ENCODE peak calls at places on chromosome 14, in seven cellular contexts. U is NCI-H1105 treated with DMSO at 0.1 percent for 48 hours; J is HS-27A; E is anterior cingulate cortex; Q is stimulated activated CD4-positive, alpha-beta T cell treated with anti-CD3 and anti-CD28 coated beads, TNF-alpha, amount 100 ng/mL, for 1 hour; K is CD8-positive, alpha-beta T cell; F is activated CD4-positive, alpha-beta T cell treated with anti-CD3 and anti-CD28 coated beads for 48 hours. S is an unnamed sample.

GRCh38 chr14:55773297-55773696 is 193.3 kb downstream of the KTN1 start:
- DNase-seq in U (no peak), J (no peak), E (no peak), Q (no peak), K (no peak), F (no peak), S (no peak)

GRCh38 chr14:50039734-50040400 is 76.5 kb downstream of the VCPKMT start:
- DNase-seq in U (no peak), J (no peak), E (no peak), Q (no peak), K (no peak), F (peak), S (no peak)

GRCh38 chr14:102205560-102205959 is 65.9 kb downstream of the WDR20 start:
- DNase-seq in U (no peak), J (no peak), E (no peak), Q (no peak), K (no peak), F (no peak), S (no peak)

GRCh38 chr14:103803661-103804060 is 43.7 kb downstream of the PPP1R13B start:
- DNase-seq in U (no peak), J (no peak), E (no peak), Q (no peak), K (no peak), F (no peak), S (no peak)

GRCh38 chr14:74867673-74868072 is 8.3 kb downstream of the PROX2 start:
- DNase-seq in U (no peak), J (no peak), E (peak), Q (peak), K (peak), F (peak), S (no peak)

GRCh38 chr14:26730929-26731618 is 133.2 kb upstream of the NOVA1 start:
- DNase-seq in U (peak), J (no peak), E (no peak), Q (no peak), K (no peak), F (no peak), S (no peak)

GRCh38 chr14:78253986-78254385 is 83.8 kb downstream of the NRXN3 start:
- DNase-seq in U (no peak), J (no peak), E (no peak), Q (no peak), K (no peak), F (no peak), S (no peak)

GRCh38 chr14:88477513-88478250 is 77.1 kb downstream of the PTPN21 start:
- DNase-seq in U (no peak), J (no peak), E (no peak), Q (no peak), K (no peak), F (no peak), S (no peak)

GRCh38 chr14:75859746-75860145 is 122.0 kb downstream of the TGFB3 start:
- DNase-seq in U (no peak), J (no peak), E (no peak), Q (no peak), K (no peak), F (no peak), S (no peak)

GRCh38 chr14:72049462-72049861 is 117.2 kb downstream of the RGS6 start:
- DNase-seq in U (no peak), J (no peak), E (no peak), Q (no peak), K (no peak), F (peak), S (no peak)

GRCh38 chr14:54133896-54134295 is 177.3 kb upstream of the BMP4 start:
- DNase-seq in U (no peak), J (no peak), E (no peak), Q (no peak), K (no peak), F (no peak), S (no peak)

GRCh38 chr14:58270628-58271027 is 26.0 kb downstream of the PSMA3 start:
- DNase-seq in U (no peak), J (no peak), E (no peak), Q (no peak), K (no peak), F (no peak), S (no peak)

GRCh38 chr14:91817566-91818325 is 49.6 kb downstream of the TC2N start:
- DNase-seq in U (no peak), J (no peak), E (no peak), Q (no peak), K (no peak), F (no peak), S (no peak)

GRCh38 chr14:24377660-24378059 is 9.7 kb downstream of the NFATC4 start:
- DNase-seq in U (no peak), J (no peak), E (no peak), Q (no peak), K (no peak), F (no peak), S (no peak)

GRCh38 chr14:103433902-103434563 is 48.8 kb downstream of the MARK3 start:
- DNase-seq in U (no peak), J (no peak), E (no peak), Q (no peak), K (no peak), F (no peak), S (no peak)

GRCh38 chr14:20934148-20934762 is 21.0 kb upstream of the RNASE2 start:
- DNase-seq in U (no peak), J (no peak), E (no peak), Q (no peak), K (peak), F (peak), S (no peak)

GRCh38 chr14:76773188-76773885 is 12.1 kb downstream of the VASH1 start:
- DNase-seq in U (no peak), J (peak), E (peak), Q (no peak), K (no peak), F (peak), S (no peak)

GRCh38 chr14:23209651-23210423 is 26.4 kb upstream of the SLC7A8 start:
- DNase-seq in U (no peak), J (no peak), E (no peak), Q (no peak), K (no peak), F (no peak), S (no peak)

GRCh38 chr14:71472281-71472960 is 459.8 kb upstream of the RGS6 start:
- DNase-seq in U (no peak), J (no peak), E (no peak), Q (no peak), K (no peak), F (no peak), S (no peak)

GRCh38 chr14:92613008-92613658 is 99.6 kb downstream of the RIN3 start:
- DNase-seq in U (no peak), J (no peak), E (peak), Q (peak), K (peak), F (peak), S (no peak)

GRCh38 chr14:77014004-77014604 is 14.4 kb downstream of the IRF2BPL start:
- DNase-seq in U (no peak), J (no peak), E (peak), Q (no peak), K (no peak), F (no peak), S (no peak)

GRCh38 chr14:53509845-53510244 is 356.7 kb upstream of the DDHD1 start:
- DNase-seq in U (no peak), J (no peak), E (no peak), Q (no peak), K (no peak), F (no peak), S (no peak)

GRCh38 chr14:73833530-73834257 is 17.9 kb upstream of the PTGR2 start:
- DNase-seq in U (no peak), J (no peak), E (peak), Q (no peak), K (no peak), F (no peak), S (no peak)

GRCh38 chr14:37623552-37623951 is 28.1 kb downstream of the TTC6 start:
- DNase-seq in U (peak), J (peak), E (no peak), Q (no peak), K (no peak), F (no peak), S (no peak)

GRCh38 chr14:74863274-74863673 is 12.7 kb downstream of the PROX2 start:
- DNase-seq in U (no peak), J (no peak), E (peak), Q (no peak), K (no peak), F (no peak), S (no peak)

GRCh38 chr14:99604766-99605298 is 825 bp upstream of the CCDC85C start:
- DNase-seq in U (no peak), J (no peak), E (peak), Q (no peak), K (no peak), F (peak), S (no peak)

GRCh38 chr14:61893371-61893940 is 131.2 kb downstream of the SNAPC1 start:
- DNase-seq in U (no peak), J (no peak), E (no peak), Q (no peak), K (no peak), F (no peak), S (no peak)

GRCh38 chr14:54786816-54787215 is 115.8 kb downstream of the GCH1 start:
- DNase-seq in U (no peak), J (no peak), E (no peak), Q (no peak), K (no peak), F (no peak), S (no peak)

GRCh38 chr14:65286443-65286842 is 126.1 kb upstream of the FUT8 start:
- DNase-seq in U (no peak), J (no peak), E (peak), Q (no peak), K (no peak), F (peak), S (no peak)

GRCh38 chr14:105247026-105247425 is 1.3 kb upstream of the BTBD6 start:
- DNase-seq in U (no peak), J (no peak), E (no peak), Q (no peak), K (no peak), F (no peak), S (no peak)

GRCh38 chr14:100715803-100716202 is 10.9 kb upstream of the DLK1 start:
- DNase-seq in U (no peak), J (no peak), E (no peak), Q (no peak), K (no peak), F (no peak), S (no peak)

GRCh38 chr14:28821993-28822392 is 55.4 kb downstream of the FOXG1 start:
- DNase-seq in U (no peak), J (no peak), E (no peak), Q (no peak), K (no peak), F (no peak), S (no peak)